ENCODE peak calls at places on chromosome 9, in five cellular contexts. G is mammary epithelial cell; V is CD8-positive, alpha-beta T cell; Q is kidney; H is A549. Y is an unnamed sample.

GRCh38 chr9:98839166-98839565 is 31.7 kb downstream of the GALNT12 start:
- DNase-seq in H (no peak), Q (no peak), V (no peak), G (no peak), Y (no peak)

GRCh38 chr9:117714282-117714681 is 10.1 kb downstream of the TLR4 start:
- DNase-seq in H (no peak), G (no peak), Q (no peak), V (no peak), Y (no peak)

GRCh38 chr9:81490605-81491331 is 198.6 kb downstream of the TLE1 start:
- DNase-seq in V (no peak), H (peak), G (peak), Q (no peak), Y (no peak)

GRCh38 chr9:89226076-89226475 is 47.5 kb upstream of the SHC3 start:
- DNase-seq in Q (no peak), H (no peak), V (no peak), G (no peak), Y (no peak)

GRCh38 chr9:16475996-16476395 is 394.5 kb downstream of the BNC2 start:
- DNase-seq in Q (no peak), G (no peak), H (no peak), V (no peak), Y (no peak)

GRCh38 chr9:130837002-130837511 is 2.0 kb downstream of the ABL1 start:
- DNase-seq in G (peak), H (peak), Q (no peak), V (no peak), Y (no peak)

GRCh38 chr9:89234636-89235035 is 56.0 kb upstream of the SHC3 start:
- DNase-seq in Q (no peak), G (peak), V (no peak), H (peak), Y (no peak)

GRCh38 chr9:28960602-28961001 is 1387.3 kb upstream of the C9orf72 start:
- DNase-seq in G (no peak), H (no peak), V (no peak), Q (no peak), Y (no peak)

GRCh38 chr9:76926324-76926731 is 20.4 kb upstream of the PRUNE2 start:
- DNase-seq in V (no peak), G (peak), H (no peak), Q (no peak), Y (peak)

GRCh38 chr9:110432253-110432652 is 94.6 kb upstream of the TXNDC8 start:
- DNase-seq in G (no peak), Q (no peak), H (no peak), V (no peak), Y (no peak)

GRCh38 chr9:132288956-132289355 is 65.8 kb downstream of the SETX start:
- DNase-seq in G (no peak), V (no peak), H (no peak), Q (no peak), Y (no peak)

GRCh38 chr9:116721944-116722343 is 34.8 kb downstream of the TRIM32 start:
- DNase-seq in G (no peak), Q (no peak), V (no peak), H (no peak), Y (no peak)

GRCh38 chr9:75147638-75148037 is 59.3 kb downstream of the OSTF1 start:
- DNase-seq in Q (no peak), G (no peak), H (no peak), V (no peak), Y (no peak)

GRCh38 chr9:757246-757881 is 84.1 kb upstream of the DMRT1 start:
- DNase-seq in Q (no peak), G (peak), V (no peak), H (peak), Y (peak)

GRCh38 chr9:114452219-114453169 is 52.8 kb downstream of the WHRN start:
- DNase-seq in G (no peak), H (no peak), Q (peak), V (no peak), Y (no peak)

GRCh38 chr9:128625391-128626145 is 31.1 kb downstream of the DYNC2I2 start:
- DNase-seq in G (no peak), H (no peak), Q (no peak), V (no peak), Y (no peak)

GRCh38 chr9:106287108-106287631 is 575.8 kb upstream of the ZNF462 start:
- DNase-seq in G (peak), V (no peak), H (no peak), Q (no peak), Y (no peak)

GRCh38 chr9:70444904-70445303 is 30.4 kb upstream of the KLF9 start:
- DNase-seq in Q (no peak), G (no peak), H (no peak), V (no peak), Y (no peak)

GRCh38 chr9:134704499-134704898 is 62.9 kb downstream of the COL5A1 start:
- DNase-seq in V (no peak), G (no peak), Q (no peak), H (no peak), Y (no peak)

GRCh38 chr9:93897075-93897970 is 57.8 kb downstream of the BARX1 start:
- DNase-seq in V (no peak), Q (no peak), H (no peak), G (no peak), Y (no peak)

GRCh38 chr9:127767909-127768331 is 10.5 kb downstream of the SH2D3C start:
- DNase-seq in V (no peak), H (no peak), Q (no peak), G (no peak), Y (no peak)

GRCh38 chr9:124766815-124767554 is 4.1 kb downstream of the NR6A1 start:
- DNase-seq in V (no peak), G (no peak), Q (no peak), H (no peak), Y (no peak)

GRCh38 chr9:133184971-133185370 is 21.3 kb upstream of the GBGT1 start:
- DNase-seq in G (peak), V (no peak), H (peak), Q (no peak), Y (peak)

GRCh38 chr9:76323481-76323880 is 70.7 kb downstream of the RFK start:
- DNase-seq in H (peak), G (peak), V (no peak), Q (no peak), Y (no peak)

GRCh38 chr9:215631-216155 is 1.0 kb downstream of the DOCK8 start:
- DNase-seq in H (no peak), V (no peak), G (no peak), Q (no peak), Y (no peak)

GRCh38 chr9:114371986-114372917 is 15.5 kb downstream of the AKNA start:
- DNase-seq in V (no peak), Q (peak), G (peak), H (no peak), Y (no peak)

GRCh38 chr9:109117856-109118801 is 1.6 kb downstream of the TMEM245 start:
- DNase-seq in Q (peak), V (peak), H (peak), G (peak), Y (no peak)

GRCh38 chr9:8570776-8571175 is 771.2 kb upstream of the DMAC1 start:
- DNase-seq in G (no peak), Q (no peak), H (no peak), V (no peak), Y (no peak)

GRCh38 chr9:119164716-119165115 is 204.5 kb downstream of the BRINP1 start:
- DNase-seq in G (peak), H (no peak), Q (no peak), V (no peak), Y (no peak)

GRCh38 chr9:136013524-136014034 is 52.4 kb upstream of the UBAC1 start:
- DNase-seq in V (no peak), H (no peak), Q (peak), G (no peak), Y (no peak)

GRCh38 chr9:136011376-136011702 is 50.2 kb upstream of the UBAC1 start:
- DNase-seq in V (no peak), G (no peak), H (no peak), Q (no peak), Y (no peak)

GRCh38 chr9:136013116-136013515 is 51.9 kb upstream of the UBAC1 start:
- DNase-seq in H (no peak), Q (peak), G (no peak), V (no peak), Y (no peak)

GRCh38 chr9:136011703-136012496 is 50.7 kb upstream of the UBAC1 start:
- DNase-seq in H (no peak), G (no peak), Q (peak), V (no peak), Y (no peak)

DNA sequence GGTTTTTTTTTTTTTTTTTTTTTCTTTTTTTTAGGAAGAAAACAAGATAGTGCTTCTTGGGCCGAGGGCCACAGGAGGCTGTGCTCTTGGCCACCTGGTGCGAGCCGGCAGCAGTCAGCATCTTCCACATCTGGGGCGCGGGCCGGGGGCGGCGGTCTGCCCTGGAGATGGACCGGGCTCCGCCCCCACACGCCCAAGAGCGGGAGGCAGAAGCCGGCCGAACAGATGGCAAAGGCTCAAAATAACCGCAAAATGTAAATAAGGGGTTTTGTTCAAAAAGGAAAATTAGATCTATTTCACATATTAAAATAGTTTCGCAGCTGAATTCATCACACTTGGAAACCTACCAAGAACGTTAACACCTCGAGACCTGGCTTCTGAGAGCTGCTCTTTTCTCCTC is 51.5 kb upstream of the UBAC1 start:
- DNase-seq in Q (peak), V (no peak), H (no peak), G (no peak), Y (no peak)
- H3K27ac ChIP-seq in Q (peak), V (no peak), H (peak), G (no peak), Y (no peak)

GRCh38 chr9:126334626-126335621 is 8.3 kb downstream of the MVB12B start:
- DNase-seq in V (no peak), H (peak), G (no peak), Q (no peak), Y (no peak)

GRCh38 chr9:126337690-126338426 is 11.2 kb downstream of the MVB12B start:
- DNase-seq in G (no peak), H (no peak), V (no peak), Q (no peak), Y (no peak)

GRCh38 chr9:126335837-126336236 is 9.2 kb downstream of the MVB12B start:
- DNase-seq in Q (no peak), H (no peak), G (no peak), V (no peak), Y (no peak)

GRCh38 chr9:126338945-126339344 is 12.3 kb downstream of the MVB12B start:
- DNase-seq in V (no peak), Q (no peak), G (no peak), H (no peak), Y (no peak)

GRCh38 chr9:126336350-126337335 is 10.0 kb downstream of the MVB12B start:
- DNase-seq in H (no peak), G (no peak), Q (no peak), V (no peak), Y (no peak)
- H3K4me3 ChIP-seq in H (no peak), G (no peak), Q (no peak), V (no peak), Y (no peak)

DNA sequence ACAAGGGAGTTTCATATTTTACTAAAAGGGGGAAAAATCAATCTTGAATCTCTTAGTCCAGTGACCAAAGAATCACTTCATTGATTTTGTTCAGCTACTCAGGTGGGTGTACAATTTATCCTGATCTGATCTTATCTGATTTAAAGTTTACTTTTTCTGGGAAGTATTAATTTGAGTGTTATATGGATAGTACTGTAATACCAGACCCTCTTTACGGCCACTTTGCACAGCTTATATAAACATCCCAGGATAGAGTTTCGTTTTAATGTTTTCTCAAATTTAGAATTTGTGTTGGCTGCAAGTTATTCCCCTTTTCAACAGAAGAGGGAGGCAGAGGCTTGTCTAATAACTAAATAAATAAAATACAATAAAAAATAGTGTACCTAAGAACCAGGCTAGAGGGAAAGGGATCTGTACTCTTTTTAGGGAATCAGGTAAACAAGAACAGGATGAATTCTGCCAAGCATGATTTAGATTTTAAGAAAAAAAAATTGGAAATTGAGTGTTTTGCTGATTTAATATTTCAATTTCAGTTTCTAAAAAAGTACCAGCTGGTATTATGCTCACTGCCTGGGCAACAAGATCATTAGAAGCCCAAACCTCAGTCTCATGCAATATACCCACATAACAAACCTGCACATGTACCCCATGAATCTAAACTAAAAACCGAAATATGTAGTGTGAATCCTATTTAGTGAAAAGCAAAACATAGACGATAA is 69.2 kb downstream of the PSAT1 start:
- DNase-seq in V (no peak), H (peak), G (no peak), Q (no peak), Y (no peak)
- TF ChIP-seq CTCF in V (no peak), H (peak), G (peak), Q (peak), Y (peak)

DNA sequence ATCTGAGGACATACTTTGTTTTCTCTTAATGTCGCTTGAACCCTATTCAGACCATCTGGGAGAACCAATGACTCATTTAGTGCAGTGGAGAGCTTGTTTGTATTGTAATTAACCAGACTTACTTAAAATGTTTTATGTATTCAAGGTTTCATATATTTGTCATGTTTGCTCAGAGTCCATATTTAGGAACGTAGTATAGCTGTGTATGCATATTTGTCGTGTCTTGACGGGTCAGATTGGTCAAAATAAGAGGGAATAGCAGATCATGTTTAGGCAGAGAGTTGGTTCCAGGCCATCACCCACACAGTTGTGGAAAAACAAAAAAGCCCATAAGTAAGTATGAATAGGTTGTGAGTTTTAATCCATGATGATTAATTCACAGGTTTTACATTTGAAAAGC is 150.0 kb upstream of the NTRK2 start:
- DNase-seq in V (no peak), H (no peak), G (peak), Q (no peak), Y (no peak)
- H3K27ac ChIP-seq in V (no peak), H (no peak), G (no peak), Q (no peak), Y (no peak)

GRCh38 chr9:87959916-87960581 is 14.3 kb downstream of the CDK20 start:
- DNase-seq in G (no peak), V (no peak), Q (no peak), H (no peak), Y (peak)
- H3K4me3 ChIP-seq in G (no peak), V (no peak), Q (no peak), H (no peak), Y (no peak)